ENCODE peak calls at places on chromosome 5, in seven cellular contexts. One of them, this sample, is unnamed.

GRCh38 chr5:81420039-81420667 is 26.2 kb upstream of the ACOT12 start:
- DNase-seq in SK-N-SH: no peak
- DNase-seq in K562: peak; percentile 29
- DNase-seq in GM12878: no peak
- DNase-seq in HCT116: peak; percentile 74
- DNase-seq in HepG2: no peak
- DNase-seq in H1: no peak
- DNase-seq in this sample: no peak

GRCh38 chr5:108788142-108788541 is 40.4 kb downstream of the FER start:
- DNase-seq in GM12878: no peak
- DNase-seq in HCT116: no peak
- DNase-seq in SK-N-SH: peak; percentile 26
- DNase-seq in K562: no peak
- DNase-seq in H1: no peak
- DNase-seq in HepG2: no peak
- DNase-seq in this sample: no peak

GRCh38 chr5:75046366-75047142 is 5.8 kb downstream of the GCNT4 start:
- DNase-seq in K562: no peak
- DNase-seq in HCT116: no peak
- DNase-seq in GM12878: no peak
- DNase-seq in H1: no peak
- DNase-seq in HepG2: no peak
- DNase-seq in SK-N-SH: no peak
- DNase-seq in this sample: no peak

GRCh38 chr5:113178073-113178779 is 201.6 kb downstream of the DCP2 start:
- DNase-seq in SK-N-SH: no peak
- DNase-seq in HepG2: no peak
- DNase-seq in K562: no peak
- DNase-seq in GM12878: no peak
- DNase-seq in H1: no peak
- DNase-seq in HCT116: no peak
- DNase-seq in this sample: no peak

GRCh38 chr5:141514330-141515111 is 25.6 kb downstream of the PCDHGC5 start:
- DNase-seq in GM12878: no peak
- DNase-seq in HepG2: no peak
- DNase-seq in HCT116: no peak
- DNase-seq in H1: peak; percentile 61
- DNase-seq in K562: no peak
- DNase-seq in SK-N-SH: no peak
- DNase-seq in this sample: no peak

GRCh38 chr5:81093536-81094196 is 133.5 kb downstream of the RASGRF2 start:
- DNase-seq in K562: no peak
- DNase-seq in HCT116: no peak
- DNase-seq in HepG2: no peak
- DNase-seq in H1: no peak
- DNase-seq in SK-N-SH: no peak
- DNase-seq in GM12878: no peak
- DNase-seq in this sample: no peak

GRCh38 chr5:11104543-11105151 is 343.6 kb upstream of the DAP start:
- DNase-seq in HepG2: no peak
- DNase-seq in H1: no peak
- DNase-seq in K562: no peak
- DNase-seq in GM12878: no peak
- DNase-seq in SK-N-SH: no peak
- DNase-seq in HCT116: no peak
- DNase-seq in this sample: no peak

GRCh38 chr5:6634327-6634713 is 1.1 kb downstream of the SRD5A1 start:
- DNase-seq in SK-N-SH: peak; percentile 47
- DNase-seq in H1: no peak
- DNase-seq in HepG2: no peak
- DNase-seq in GM12878: no peak
- DNase-seq in K562: peak; percentile 47
- DNase-seq in HCT116: no peak
- DNase-seq in this sample: no peak

GRCh38 chr5:59766394-59766793 is 127.1 kb downstream of the PDE4D start:
- DNase-seq in SK-N-SH: peak; percentile 7
- DNase-seq in HCT116: no peak
- DNase-seq in H1: no peak
- DNase-seq in HepG2: no peak
- DNase-seq in K562: no peak
- DNase-seq in GM12878: no peak
- DNase-seq in this sample: no peak
- TF ChIP-seq JUND in SK-N-SH: no peak
- TF ChIP-seq JUND in HCT116: no peak
- TF ChIP-seq JUND in H1: no peak
- TF ChIP-seq JUND in HepG2: no peak
- TF ChIP-seq JUND in K562: no peak
- TF ChIP-seq JUND in GM12878: no peak
- TF ChIP-seq JUND in this sample: no peak

DNA sequence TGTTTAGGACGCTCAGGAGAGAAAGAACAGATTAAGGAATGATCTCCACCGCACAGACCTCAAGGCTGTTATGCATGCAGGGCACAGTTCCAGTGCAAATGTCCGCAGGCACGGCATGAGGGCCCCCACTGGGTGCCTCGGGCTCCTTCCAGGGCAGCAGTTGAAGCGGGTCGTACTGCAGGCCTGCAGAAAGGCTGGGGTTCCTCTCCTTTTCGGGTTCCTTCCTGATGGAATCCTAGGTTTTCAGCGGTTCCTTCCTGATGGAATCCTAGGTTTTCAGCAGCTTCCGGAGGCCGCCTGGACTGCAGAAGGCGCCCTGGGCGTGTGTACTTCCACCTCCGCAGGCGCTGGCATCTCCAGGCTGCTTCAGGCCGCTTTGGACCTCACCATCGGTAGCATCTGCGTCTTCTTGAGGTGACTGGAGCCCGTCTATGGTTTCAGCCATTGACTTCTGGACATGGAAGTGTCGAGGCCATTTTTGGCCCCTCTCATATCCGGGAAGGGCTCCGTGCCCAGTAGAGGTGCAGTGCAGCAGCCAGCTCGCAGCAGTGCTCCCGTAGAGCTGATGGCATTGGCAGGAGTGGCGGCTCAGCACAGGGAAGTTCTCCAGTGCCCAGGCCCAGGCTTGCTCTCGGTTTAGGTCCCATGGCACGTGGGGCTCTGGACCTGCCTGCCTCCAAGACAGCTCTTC is 5.6 kb upstream of the MGAT4B start:
- DNase-seq in GM12878: no peak
- DNase-seq in SK-N-SH: no peak
- DNase-seq in H1: no peak
- DNase-seq in K562: no peak
- DNase-seq in HepG2: no peak
- DNase-seq in HCT116: no peak
- DNase-seq in this sample: no peak
- TF ChIP-seq JUND in GM12878: no peak
- TF ChIP-seq JUND in SK-N-SH: no peak
- TF ChIP-seq JUND in H1: no peak
- TF ChIP-seq JUND in K562: no peak
- TF ChIP-seq JUND in HepG2: no peak
- TF ChIP-seq JUND in HCT116: no peak
- TF ChIP-seq JUND in this sample: no peak

GRCh38 chr5:59034498-59035186 is 451.8 kb downstream of the RAB3C start:
- DNase-seq in HCT116: no peak
- DNase-seq in SK-N-SH: peak; percentile 57
- DNase-seq in GM12878: no peak
- DNase-seq in H1: no peak
- DNase-seq in K562: peak; percentile 8
- DNase-seq in HepG2: no peak
- DNase-seq in this sample: peak; percentile 57
- TF ChIP-seq JUND in HCT116: no peak
- TF ChIP-seq JUND in SK-N-SH: no peak
- TF ChIP-seq JUND in GM12878: no peak
- TF ChIP-seq JUND in H1: no peak
- TF ChIP-seq JUND in K562: no peak
- TF ChIP-seq JUND in HepG2: no peak
- TF ChIP-seq JUND in this sample: no peak

DNA sequence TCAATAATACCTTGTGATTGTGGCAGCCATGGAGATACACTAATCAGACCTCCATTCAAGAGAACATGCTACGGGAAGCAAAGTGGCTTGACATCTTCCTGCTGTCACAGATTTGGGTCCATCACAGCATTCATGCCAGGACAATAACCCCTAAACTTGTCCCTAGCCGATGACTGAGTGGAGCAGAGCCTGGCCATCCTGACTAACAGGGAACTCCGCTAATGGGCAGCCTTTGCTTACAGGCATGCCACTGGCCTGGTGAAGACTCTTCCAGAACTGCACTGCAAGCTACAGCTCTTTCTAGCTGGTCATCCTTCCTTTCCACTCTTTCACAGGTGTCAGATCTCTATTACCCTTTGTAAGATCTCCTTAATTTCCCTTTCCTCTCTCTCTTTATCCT is 16.0 kb downstream of the FAM174A start:
- DNase-seq in SK-N-SH: no peak
- DNase-seq in HepG2: no peak
- DNase-seq in HCT116: no peak
- DNase-seq in GM12878: no peak
- DNase-seq in H1: no peak
- DNase-seq in K562: no peak
- DNase-seq in this sample: no peak
- TF ChIP-seq JUND in SK-N-SH: no peak
- TF ChIP-seq JUND in HepG2: no peak
- TF ChIP-seq JUND in HCT116: no peak
- TF ChIP-seq JUND in GM12878: no peak
- TF ChIP-seq JUND in H1: no peak
- TF ChIP-seq JUND in K562: no peak
- TF ChIP-seq JUND in this sample: no peak

DNA sequence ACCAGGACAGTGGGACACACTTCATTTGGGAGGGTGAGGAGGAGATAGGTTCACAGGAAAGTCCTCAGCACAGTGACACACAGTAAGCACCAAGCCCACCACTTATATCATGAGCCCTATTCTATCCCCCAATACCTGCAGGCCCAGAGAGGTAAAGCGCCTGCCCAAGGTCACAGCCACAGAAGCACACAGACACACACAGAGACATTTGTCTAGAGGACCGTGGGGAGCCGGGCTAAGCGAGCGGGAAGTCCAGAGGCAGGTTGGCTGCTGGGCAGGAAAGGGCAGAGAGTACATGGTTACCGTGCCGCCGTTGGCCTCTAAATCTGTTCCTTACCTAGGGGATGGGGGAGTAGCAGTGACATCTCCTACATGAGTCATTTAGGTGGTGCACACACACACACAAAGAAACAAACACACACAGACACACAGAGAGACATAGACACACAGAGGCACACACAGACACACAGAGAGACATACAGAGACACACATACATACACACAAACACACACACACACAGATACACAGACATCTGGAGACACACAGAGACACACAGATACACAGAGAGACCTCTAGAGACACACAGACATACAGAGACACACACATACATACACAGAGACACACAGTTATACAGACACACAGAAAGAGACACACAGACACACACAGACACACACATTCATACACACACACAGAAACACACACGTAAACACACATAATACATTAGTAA is 15.9 kb upstream of the DUSP1 start:
- DNase-seq in K562: no peak
- DNase-seq in HepG2: no peak
- DNase-seq in H1: no peak
- DNase-seq in SK-N-SH: no peak
- DNase-seq in HCT116: no peak
- DNase-seq in GM12878: no peak
- DNase-seq in this sample: no peak
- TF ChIP-seq JUND in K562: peak; percentile 49
- TF ChIP-seq JUND in HepG2: no peak
- TF ChIP-seq JUND in H1: no peak
- TF ChIP-seq JUND in SK-N-SH: no peak
- TF ChIP-seq JUND in HCT116: no peak
- TF ChIP-seq JUND in GM12878: no peak
- TF ChIP-seq JUND in this sample: no peak

GRCh38 chr5:115858396-115858795 is 16.7 kb downstream of the AP3S1 start:
- DNase-seq in HCT116: no peak
- DNase-seq in HepG2: no peak
- DNase-seq in SK-N-SH: no peak
- DNase-seq in K562: no peak
- DNase-seq in H1: no peak
- DNase-seq in GM12878: no peak
- DNase-seq in this sample: no peak

GRCh38 chr5:115855959-115856358 is 14.2 kb downstream of the AP3S1 start:
- DNase-seq in K562: no peak
- DNase-seq in SK-N-SH: no peak
- DNase-seq in H1: no peak
- DNase-seq in GM12878: no peak
- DNase-seq in HepG2: no peak
- DNase-seq in HCT116: no peak
- DNase-seq in this sample: no peak

GRCh38 chr5:115857621-115858349 is 16.1 kb downstream of the AP3S1 start:
- DNase-seq in HCT116: no peak
- DNase-seq in K562: no peak
- DNase-seq in HepG2: no peak
- DNase-seq in H1: no peak
- DNase-seq in SK-N-SH: no peak
- DNase-seq in GM12878: no peak
- DNase-seq in this sample: peak; percentile 52

GRCh38 chr5:115856936-115857524 is 15.3 kb downstream of the AP3S1 start:
- DNase-seq in HepG2: no peak
- DNase-seq in HCT116: no peak
- DNase-seq in H1: no peak
- DNase-seq in K562: no peak
- DNase-seq in GM12878: no peak
- DNase-seq in SK-N-SH: no peak
- DNase-seq in this sample: no peak

GRCh38 chr5:115859378-115859777 is 17.6 kb downstream of the AP3S1 start:
- DNase-seq in HepG2: no peak
- DNase-seq in SK-N-SH: no peak
- DNase-seq in GM12878: no peak
- DNase-seq in H1: no peak
- DNase-seq in K562: no peak
- DNase-seq in HCT116: no peak
- DNase-seq in this sample: no peak
- TF ChIP-seq JUND in HepG2: no peak
- TF ChIP-seq JUND in SK-N-SH: no peak
- TF ChIP-seq JUND in GM12878: no peak
- TF ChIP-seq JUND in H1: no peak
- TF ChIP-seq JUND in K562: no peak
- TF ChIP-seq JUND in HCT116: no peak
- TF ChIP-seq JUND in this sample: no peak

GRCh38 chr5:96876292-96876850 is at the start of gene ERAP2:
- DNase-seq in K562: peak; percentile 56
- DNase-seq in GM12878: no peak
- DNase-seq in SK-N-SH: no peak
- DNase-seq in HepG2: peak; percentile 25
- DNase-seq in H1: no peak
- DNase-seq in HCT116: no peak
- DNase-seq in this sample: peak; percentile 62
- TF ChIP-seq JUND in K562: peak; percentile 2
- TF ChIP-seq JUND in GM12878: no peak
- TF ChIP-seq JUND in SK-N-SH: no peak
- TF ChIP-seq JUND in HepG2: no peak
- TF ChIP-seq JUND in H1: no peak
- TF ChIP-seq JUND in HCT116: no peak
- TF ChIP-seq JUND in this sample: no peak

This sample was measured in T47D.